ENCODE peak calls at places on chromosomes 2 and 18, in nine cellular contexts. X is lower lobe of right lung; T is cardiac muscle cell; E is left ventricle myocardium inferior; W is GM23248; M is adrenal gland; D is CD4-positive, alpha-beta T cell; C is CD8-positive, alpha-beta T cell; P is pancreas. V is an unnamed sample.

GRCh38 chr2:176729706-176730569 is 460.7 kb downstream of the MTX2 start:
- DNase-seq in X (no peak), T (no peak), E (peak; percentile 23), W (peak; percentile 80), M (peak; percentile 76), D (no peak), C (no peak), P (peak; percentile 79), V (no peak)

GRCh38 chr18:33116376-33116775 is 324.1 kb downstream of the CCDC178 start:
- DNase-seq in X (peak; percentile 30), T (no peak), E (peak; percentile 7), W (no peak), M (no peak), D (no peak), C (no peak), P (peak; percentile 35), V (peak; percentile 69)

GRCh38 chr2:101330253-101330921 is 21.9 kb upstream of the RNF149 start:
- DNase-seq in X (peak; percentile 68), T (no peak), E (peak; percentile 65), W (no peak), M (no peak), D (peak; percentile 45), C (no peak), P (peak; percentile 44), V (no peak)

GRCh38 chr2:137865954-137866540 is 98.2 kb upstream of the HNMT start:
- DNase-seq in X (no peak), T (peak; percentile 76), E (no peak), W (peak; percentile 53), M (peak; percentile 66), D (peak; percentile 17), C (peak; percentile 19), P (no peak), V (no peak)

GRCh38 chr2:75666821-75667344 is 20.3 kb downstream of the MRPL19 start:
- DNase-seq in X (no peak), T (no peak), E (no peak), W (no peak), M (no peak), D (no peak), C (no peak), P (no peak), V (no peak)

GRCh38 chr2:227153766-227154486 is 10.1 kb downstream of the COL4A4 start:
- DNase-seq in X (no peak), T (no peak), E (peak; percentile 68), W (no peak), M (no peak), D (no peak), C (no peak), P (no peak), V (no peak)

GRCh38 chr2:41698787-41699422 is 348.9 kb upstream of the PKDCC start:
- DNase-seq in X (no peak), T (peak; percentile 49), E (peak; percentile 46), W (peak; percentile 6), M (peak; percentile 67), D (no peak), C (no peak), P (peak; percentile 23), V (no peak)

GRCh38 chr2:206176128-206176527 is 16.4 kb downstream of the EEF1B2 start:
- DNase-seq in X (no peak), T (no peak), E (no peak), W (peak; percentile 14), M (no peak), D (no peak), C (no peak), P (no peak), V (no peak)

GRCh38 chr18:63410792-63411191 is 11.5 kb downstream of the VPS4B start:
- DNase-seq in X (no peak), T (no peak), E (no peak), W (peak; percentile 83), M (no peak), D (no peak), C (no peak), P (no peak), V (peak; percentile 22)

GRCh38 chr2:213664817-213665216 is 380.6 kb downstream of the SPAG16 start:
- DNase-seq in X (no peak), T (no peak), E (no peak), W (no peak), M (no peak), D (no peak), C (no peak), P (no peak), V (no peak)

GRCh38 chr18:2326999-2327398 is 244.3 kb downstream of the METTL4 start:
- DNase-seq in X (no peak), T (no peak), E (no peak), W (peak; percentile 4), M (no peak), D (no peak), C (no peak), P (no peak), V (no peak)
- H3K27ac ChIP-seq in X (no peak overlapping the region), T (no peak overlapping the region), E (no peak overlapping the region), W (no peak overlapping the region), M (no peak overlapping the region), D (no peak overlapping the region), C (no peak overlapping the region), P (no peak overlapping the region), V (no peak overlapping the region)

GRCh38 chr2:96143231-96143847 is 1.9 kb downstream of the DUSP2 start:
- DNase-seq in X (peak; percentile 23), T (no peak), E (no peak), W (no peak), M (no peak), D (no peak), C (no peak), P (peak; percentile 14), V (no peak)
- H3K27ac ChIP-seq in X (no peak overlapping the region), T (no peak overlapping the region), E (no peak overlapping the region), W (no peak overlapping the region), M (no peak overlapping the region), D (peak overlapping the region; percentile 99), C (peak overlapping the region; percentile 98), P (no peak overlapping the region), V (no peak overlapping the region)

DNA sequence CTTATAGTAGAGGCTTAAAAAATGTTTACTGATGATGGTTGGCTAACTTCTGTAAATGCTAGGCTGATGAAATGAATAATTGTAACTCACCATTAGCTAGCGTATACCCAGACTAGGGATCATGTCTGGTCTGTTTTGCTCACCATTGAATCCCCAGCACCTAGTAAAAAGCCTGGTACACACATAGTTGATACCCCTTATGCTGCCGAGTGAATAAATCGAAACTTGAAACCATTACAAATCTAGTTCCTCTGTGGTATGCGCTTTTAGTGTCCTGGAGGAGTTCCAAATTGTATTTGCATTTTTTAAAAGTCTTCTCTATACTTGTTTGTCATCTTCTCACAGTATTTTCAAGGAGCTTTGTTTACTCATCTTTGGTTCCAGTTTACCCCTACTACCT is 1.3 kb downstream of the TAF1B start:
- DNase-seq in X (no peak), T (no peak), E (no peak), W (peak; percentile 53), M (no peak), D (no peak), C (no peak), P (no peak), V (no peak)
- H3K27ac ChIP-seq in X (peak overlapping the region; percentile 88), T (no peak overlapping the region), E (no peak overlapping the region), W (peak overlapping the region; percentile 75), M (no peak overlapping the region), D (no peak overlapping the region), C (no peak overlapping the region), P (no peak overlapping the region), V (peak overlapping the region; percentile 93)

GRCh38 chr2:3650140-3650944 is 7.7 kb upstream of the ALLC start:
- DNase-seq in X (no peak), T (no peak), E (no peak), W (no peak), M (no peak), D (no peak), C (no peak), P (no peak), V (no peak)
- H3K27ac ChIP-seq in X (no peak overlapping the region), T (no peak overlapping the region), E (peak overlapping the region; percentile 18), W (no peak overlapping the region), M (peak overlapping the region; percentile 47), D (no peak overlapping the region), C (no peak overlapping the region), P (no peak overlapping the region), V (no peak overlapping the region)

GRCh38 chr2:20583425-20583881 is 67.4 kb downstream of the HS1BP3 start:
- DNase-seq in X (no peak), T (no peak), E (peak; percentile 11), W (no peak), M (no peak), D (no peak), C (no peak), P (no peak), V (no peak)

GRCh38 chr2:20584637-20585321 is 66.1 kb downstream of the HS1BP3 start:
- DNase-seq in X (no peak), T (peak; percentile 84), E (peak; percentile 21), W (peak; percentile 94), M (peak; percentile 88), D (no peak), C (no peak), P (no peak), V (no peak)

GRCh38 chr2:20584045-20584636 is 66.8 kb downstream of the HS1BP3 start:
- DNase-seq in X (no peak), T (no peak), E (no peak), W (peak; percentile 88), M (no peak), D (no peak), C (no peak), P (peak; percentile 44), V (no peak)

GRCh38 chr2:20580690-20581437 is 70.0 kb downstream of the HS1BP3 start:
- DNase-seq in X (peak; percentile 23), T (no peak), E (peak; percentile 12), W (no peak), M (no peak), D (no peak), C (no peak), P (no peak), V (no peak)

DNA sequence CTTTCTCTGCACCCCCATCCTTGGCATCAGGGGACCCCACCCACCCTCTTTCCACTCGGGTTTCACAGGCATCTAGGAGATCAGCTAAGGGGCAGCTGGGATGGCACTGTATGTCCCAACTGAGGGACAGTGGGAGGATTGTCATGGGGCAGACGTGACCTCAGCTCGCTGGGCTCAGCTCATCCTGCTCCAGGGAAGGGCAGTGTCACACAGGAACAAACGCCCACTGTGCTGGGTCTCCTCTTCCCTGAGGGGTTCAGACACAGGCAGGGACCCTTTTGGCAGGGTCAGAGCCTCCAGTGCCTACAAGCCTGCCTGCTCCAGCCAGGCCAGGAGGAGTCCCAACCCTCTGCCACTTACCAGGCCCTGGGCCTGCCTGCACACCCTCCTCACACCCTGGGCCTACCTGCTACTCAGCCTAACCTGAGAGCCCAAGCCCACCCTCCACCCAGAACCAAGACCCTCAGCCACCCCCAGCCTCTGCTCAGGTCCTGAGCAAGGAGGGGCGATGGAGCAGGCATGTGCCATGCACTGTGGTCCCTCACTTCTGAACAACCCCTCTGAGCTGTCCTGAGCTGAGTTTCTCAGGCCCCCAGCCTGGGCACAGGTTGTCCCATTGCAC is 68.2 kb downstream of the HS1BP3 start:
- DNase-seq in X (no peak), T (no peak), E (peak; percentile 4), W (no peak), M (no peak), D (no peak), C (no peak), P (no peak), V (no peak)
- H3K27ac ChIP-seq in X (peak overlapping the region; percentile 8), T (no peak overlapping the region), E (peak overlapping the region; percentile 74), W (no peak overlapping the region), M (no peak overlapping the region), D (no peak overlapping the region), C (no peak overlapping the region), P (no peak overlapping the region), V (no peak overlapping the region)